ENCODE peak calls at places on chromosomes 12 and 14, in four cellular contexts. One of them, this sample, is unnamed.
A peak's percentile ranks its signal among the peaks of the same experiment; 100 is the strongest.

GRCh38 chr12:26726956-26727355 is 106.0 kb downstream of the ITPR2 start:
- DNase-seq in activated CD4-positive, CD25-positive, alpha-beta regulatory T cell: no peak
- DNase-seq in astrocyte of the spinal cord: peak; percentile 14
- DNase-seq in NCI-H1694 treated with DMSO at 0.1 percent for 48 hours: no peak
- DNase-seq in this sample: no peak

GRCh38 chr14:71621276-71621675 is 311.0 kb upstream of the RGS6 start:
- DNase-seq in activated CD4-positive, CD25-positive, alpha-beta regulatory T cell: no peak
- DNase-seq in astrocyte of the spinal cord: peak; percentile 17
- DNase-seq in NCI-H1694 treated with DMSO at 0.1 percent for 48 hours: no peak
- DNase-seq in this sample: no peak

GRCh38 chr12:14868916-14869315 is 16.7 kb downstream of the MGP start:
- DNase-seq in activated CD4-positive, CD25-positive, alpha-beta regulatory T cell: no peak
- DNase-seq in astrocyte of the spinal cord: peak; percentile 8
- DNase-seq in NCI-H1694 treated with DMSO at 0.1 percent for 48 hours: no peak
- DNase-seq in this sample: no peak

GRCh38 chr14:24310666-24311604 is at the start of gene LTB4R:
- DNase-seq in activated CD4-positive, CD25-positive, alpha-beta regulatory T cell: peak; percentile 31
- DNase-seq in astrocyte of the spinal cord: peak; percentile 81
- DNase-seq in NCI-H1694 treated with DMSO at 0.1 percent for 48 hours: no peak
- DNase-seq in this sample: no peak

GRCh38 chr14:54453252-54453651 is 12.1 kb upstream of the CNIH1 start:
- DNase-seq in activated CD4-positive, CD25-positive, alpha-beta regulatory T cell: no peak
- DNase-seq in astrocyte of the spinal cord: no peak
- DNase-seq in NCI-H1694 treated with DMSO at 0.1 percent for 48 hours: no peak
- DNase-seq in this sample: no peak

GRCh38 chr14:102078344-102078743 is 8.5 kb downstream of the HSP90AA1 start:
- DNase-seq in activated CD4-positive, CD25-positive, alpha-beta regulatory T cell: no peak
- DNase-seq in astrocyte of the spinal cord: no peak
- DNase-seq in NCI-H1694 treated with DMSO at 0.1 percent for 48 hours: no peak
- DNase-seq in this sample: no peak

GRCh38 chr12:52920937-52921336 is 16.1 kb upstream of the KRT8 start:
- DNase-seq in activated CD4-positive, CD25-positive, alpha-beta regulatory T cell: no peak
- DNase-seq in astrocyte of the spinal cord: no peak
- DNase-seq in NCI-H1694 treated with DMSO at 0.1 percent for 48 hours: no peak
- DNase-seq in this sample: no peak

GRCh38 chr12:106144847-106145246 is 6.1 kb upstream of the NUAK1 start:
- DNase-seq in activated CD4-positive, CD25-positive, alpha-beta regulatory T cell: no peak
- DNase-seq in astrocyte of the spinal cord: peak; percentile 42
- DNase-seq in NCI-H1694 treated with DMSO at 0.1 percent for 48 hours: no peak
- DNase-seq in this sample: no peak

GRCh38 chr12:112839386-112839972 is 47.9 kb downstream of the RPH3A start:
- DNase-seq in activated CD4-positive, CD25-positive, alpha-beta regulatory T cell: no peak
- DNase-seq in astrocyte of the spinal cord: peak; percentile 92
- DNase-seq in NCI-H1694 treated with DMSO at 0.1 percent for 48 hours: no peak
- DNase-seq in this sample: no peak

GRCh38 chr12:65497645-65498044 is 219.2 kb downstream of the MSRB3 start:
- DNase-seq in activated CD4-positive, CD25-positive, alpha-beta regulatory T cell: no peak
- DNase-seq in astrocyte of the spinal cord: no peak
- DNase-seq in NCI-H1694 treated with DMSO at 0.1 percent for 48 hours: no peak
- DNase-seq in this sample: no peak

GRCh38 chr14:60665178-60665555 is 15.9 kb upstream of the SIX1 start:
- DNase-seq in activated CD4-positive, CD25-positive, alpha-beta regulatory T cell: no peak
- DNase-seq in astrocyte of the spinal cord: no peak
- DNase-seq in NCI-H1694 treated with DMSO at 0.1 percent for 48 hours: no peak
- DNase-seq in this sample: no peak

GRCh38 chr12:3496964-3497363 is 6.0 kb downstream of the PRMT8 start:
- DNase-seq in activated CD4-positive, CD25-positive, alpha-beta regulatory T cell: no peak
- DNase-seq in astrocyte of the spinal cord: no peak
- DNase-seq in NCI-H1694 treated with DMSO at 0.1 percent for 48 hours: peak; percentile 28
- DNase-seq in this sample: no peak

GRCh38 chr14:90426663-90427062 is 29.8 kb downstream of the CALM1 start:
- DNase-seq in activated CD4-positive, CD25-positive, alpha-beta regulatory T cell: no peak
- DNase-seq in astrocyte of the spinal cord: peak; percentile 10
- DNase-seq in NCI-H1694 treated with DMSO at 0.1 percent for 48 hours: no peak
- DNase-seq in this sample: no peak

GRCh38 chr12:105107176-105107496 is 395 bp upstream of the WASHC4 start:
- DNase-seq in activated CD4-positive, CD25-positive, alpha-beta regulatory T cell: no peak
- DNase-seq in astrocyte of the spinal cord: peak; percentile 76
- DNase-seq in NCI-H1694 treated with DMSO at 0.1 percent for 48 hours: peak; percentile 75
- DNase-seq in this sample: no peak

GRCh38 chr12:12007001-12007712 is 63.6 kb upstream of the BCL2L14 start:
- DNase-seq in activated CD4-positive, CD25-positive, alpha-beta regulatory T cell: peak; percentile 31
- DNase-seq in astrocyte of the spinal cord: peak; percentile 71
- DNase-seq in NCI-H1694 treated with DMSO at 0.1 percent for 48 hours: no peak
- DNase-seq in this sample: no peak

GRCh38 chr12:22900401-22900800 is 275.4 kb downstream of the ETNK1 start:
- DNase-seq in activated CD4-positive, CD25-positive, alpha-beta regulatory T cell: no peak
- DNase-seq in astrocyte of the spinal cord: no peak
- DNase-seq in NCI-H1694 treated with DMSO at 0.1 percent for 48 hours: no peak
- DNase-seq in this sample: no peak

GRCh38 chr12:66823857-66824570 is 145.1 kb upstream of the GRIP1 start:
- DNase-seq in activated CD4-positive, CD25-positive, alpha-beta regulatory T cell: no peak
- DNase-seq in astrocyte of the spinal cord: no peak
- DNase-seq in NCI-H1694 treated with DMSO at 0.1 percent for 48 hours: no peak
- DNase-seq in this sample: peak; percentile 3

GRCh38 chr14:104278214-104278534 is 139.8 kb downstream of the KIF26A start:
- DNase-seq in activated CD4-positive, CD25-positive, alpha-beta regulatory T cell: no peak
- DNase-seq in astrocyte of the spinal cord: no peak
- DNase-seq in NCI-H1694 treated with DMSO at 0.1 percent for 48 hours: no peak
- DNase-seq in this sample: no peak

GRCh38 chr14:98886982-98887381 is 385.0 kb downstream of the BCL11B start:
- DNase-seq in activated CD4-positive, CD25-positive, alpha-beta regulatory T cell: no peak
- DNase-seq in astrocyte of the spinal cord: no peak
- DNase-seq in NCI-H1694 treated with DMSO at 0.1 percent for 48 hours: no peak
- DNase-seq in this sample: no peak

GRCh38 chr14:38110258-38110657 is 97.4 kb upstream of the SSTR1 start:
- DNase-seq in activated CD4-positive, CD25-positive, alpha-beta regulatory T cell: no peak
- DNase-seq in astrocyte of the spinal cord: no peak
- DNase-seq in NCI-H1694 treated with DMSO at 0.1 percent for 48 hours: no peak
- DNase-seq in this sample: no peak

GRCh38 chr12:30796508-30796780 is 41.7 kb upstream of the CAPRIN2 start:
- DNase-seq in activated CD4-positive, CD25-positive, alpha-beta regulatory T cell: no peak
- DNase-seq in astrocyte of the spinal cord: peak; percentile 81
- DNase-seq in NCI-H1694 treated with DMSO at 0.1 percent for 48 hours: no peak
- DNase-seq in this sample: no peak

GRCh38 chr14:79580908-79581307 is 630.4 kb downstream of the DIO2 start:
- DNase-seq in activated CD4-positive, CD25-positive, alpha-beta regulatory T cell: no peak
- DNase-seq in astrocyte of the spinal cord: no peak
- DNase-seq in NCI-H1694 treated with DMSO at 0.1 percent for 48 hours: no peak
- DNase-seq in this sample: no peak

GRCh38 chr14:87955501-87955900 is 37.5 kb downstream of the GALC start:
- DNase-seq in activated CD4-positive, CD25-positive, alpha-beta regulatory T cell: no peak
- DNase-seq in astrocyte of the spinal cord: no peak
- DNase-seq in NCI-H1694 treated with DMSO at 0.1 percent for 48 hours: no peak
- DNase-seq in this sample: no peak

GRCh38 chr14:35174342-35174741 is 52.0 kb downstream of the PRORP start:
- DNase-seq in activated CD4-positive, CD25-positive, alpha-beta regulatory T cell: no peak
- DNase-seq in astrocyte of the spinal cord: no peak
- DNase-seq in NCI-H1694 treated with DMSO at 0.1 percent for 48 hours: no peak
- DNase-seq in this sample: no peak

GRCh38 chr12:99746538-99746937 is 99.0 kb downstream of the GARIN6 start:
- DNase-seq in activated CD4-positive, CD25-positive, alpha-beta regulatory T cell: no peak
- DNase-seq in astrocyte of the spinal cord: no peak
- DNase-seq in NCI-H1694 treated with DMSO at 0.1 percent for 48 hours: no peak
- DNase-seq in this sample: no peak

GRCh38 chr14:35215110-35215872 is 76.9 kb upstream of the PSMA6 start:
- DNase-seq in activated CD4-positive, CD25-positive, alpha-beta regulatory T cell: no peak
- DNase-seq in astrocyte of the spinal cord: peak; percentile 80
- DNase-seq in NCI-H1694 treated with DMSO at 0.1 percent for 48 hours: no peak
- DNase-seq in this sample: no peak

GRCh38 chr14:71423481-71423880 is 508.7 kb upstream of the RGS6 start:
- DNase-seq in activated CD4-positive, CD25-positive, alpha-beta regulatory T cell: no peak
- DNase-seq in astrocyte of the spinal cord: no peak
- DNase-seq in NCI-H1694 treated with DMSO at 0.1 percent for 48 hours: no peak
- DNase-seq in this sample: no peak

GRCh38 chr14:36047912-36048311 is 128.6 kb downstream of the PTCSC3 start:
- DNase-seq in activated CD4-positive, CD25-positive, alpha-beta regulatory T cell: no peak
- DNase-seq in astrocyte of the spinal cord: no peak
- DNase-seq in NCI-H1694 treated with DMSO at 0.1 percent for 48 hours: no peak
- DNase-seq in this sample: no peak

GRCh38 chr12:24226745-24227350 is 277.4 kb upstream of the SOX5 start:
- DNase-seq in activated CD4-positive, CD25-positive, alpha-beta regulatory T cell: no peak
- DNase-seq in astrocyte of the spinal cord: peak; percentile 96
- DNase-seq in NCI-H1694 treated with DMSO at 0.1 percent for 48 hours: no peak
- DNase-seq in this sample: no peak

GRCh38 chr14:35320472-35320871 is 28.3 kb downstream of the PSMA6 start:
- DNase-seq in activated CD4-positive, CD25-positive, alpha-beta regulatory T cell: no peak
- DNase-seq in astrocyte of the spinal cord: no peak
- DNase-seq in NCI-H1694 treated with DMSO at 0.1 percent for 48 hours: no peak
- DNase-seq in this sample: no peak